ENCODE peak calls at places on chromosomes 3 and 15, in seven cellular contexts. One of them, this sample, is unnamed.

GRCh38 chr3:8845641-8846040 is 76.2 kb upstream of the OXTR start:
- DNase-seq in frontal cortex: no peak
- DNase-seq in mammary epithelial cell: peak
- DNase-seq in NCI-H1092 treated with DMSO at 0.1 percent for 48 hours: no peak
- DNase-seq in left cardiac atrium: no peak
- DNase-seq in RPMI7951: peak
- DNase-seq in hepatocyte: no peak
- DNase-seq in this sample: peak

GRCh38 chr3:172107403-172107802 is 68.0 kb downstream of the FNDC3B start:
- DNase-seq in left cardiac atrium: no peak
- DNase-seq in NCI-H1092 treated with DMSO at 0.1 percent for 48 hours: no peak
- DNase-seq in mammary epithelial cell: no peak
- DNase-seq in hepatocyte: no peak
- DNase-seq in RPMI7951: no peak
- DNase-seq in frontal cortex: no peak
- DNase-seq in this sample: peak

GRCh38 chr3:58557496-58557895 is 19.7 kb downstream of the FAM107A start:
- DNase-seq in NCI-H1092 treated with DMSO at 0.1 percent for 48 hours: no peak
- DNase-seq in mammary epithelial cell: no peak
- DNase-seq in hepatocyte: no peak
- DNase-seq in RPMI7951: no peak
- DNase-seq in left cardiac atrium: no peak
- DNase-seq in frontal cortex: no peak
- DNase-seq in this sample: no peak

GRCh38 chr15:36501063-36501678 is 78.3 kb upstream of the CDIN1 start:
- DNase-seq in hepatocyte: peak
- DNase-seq in mammary epithelial cell: peak
- DNase-seq in RPMI7951: peak
- DNase-seq in left cardiac atrium: no peak
- DNase-seq in NCI-H1092 treated with DMSO at 0.1 percent for 48 hours: peak
- DNase-seq in frontal cortex: peak
- DNase-seq in this sample: peak

GRCh38 chr3:171541181-171541580 is 81.0 kb upstream of the TNIK start:
- DNase-seq in frontal cortex: no peak
- DNase-seq in mammary epithelial cell: no peak
- DNase-seq in RPMI7951: no peak
- DNase-seq in left cardiac atrium: no peak
- DNase-seq in NCI-H1092 treated with DMSO at 0.1 percent for 48 hours: no peak
- DNase-seq in hepatocyte: no peak
- DNase-seq in this sample: no peak

GRCh38 chr15:45157056-45157455 is 27.3 kb downstream of the DUOX1 start:
- DNase-seq in left cardiac atrium: no peak
- DNase-seq in RPMI7951: peak
- DNase-seq in frontal cortex: no peak
- DNase-seq in hepatocyte: no peak
- DNase-seq in NCI-H1092 treated with DMSO at 0.1 percent for 48 hours: no peak
- DNase-seq in mammary epithelial cell: peak
- DNase-seq in this sample: peak

GRCh38 chr15:57647791-57648130 is 56.1 kb downstream of the MYZAP start:
- DNase-seq in left cardiac atrium: peak
- DNase-seq in NCI-H1092 treated with DMSO at 0.1 percent for 48 hours: no peak
- DNase-seq in frontal cortex: no peak
- DNase-seq in mammary epithelial cell: peak
- DNase-seq in RPMI7951: peak
- DNase-seq in hepatocyte: peak
- DNase-seq in this sample: no peak

GRCh38 chr15:38996111-38996541 is 431.5 kb upstream of the RASGRP1 start:
- DNase-seq in RPMI7951: peak
- DNase-seq in NCI-H1092 treated with DMSO at 0.1 percent for 48 hours: no peak
- DNase-seq in left cardiac atrium: no peak
- DNase-seq in hepatocyte: no peak
- DNase-seq in mammary epithelial cell: peak
- DNase-seq in frontal cortex: no peak
- DNase-seq in this sample: peak

GRCh38 chr3:178084938-178085816 is 451.1 kb upstream of the KCNMB2 start:
- DNase-seq in NCI-H1092 treated with DMSO at 0.1 percent for 48 hours: peak
- DNase-seq in hepatocyte: peak
- DNase-seq in mammary epithelial cell: no peak
- DNase-seq in left cardiac atrium: peak
- DNase-seq in RPMI7951: peak
- DNase-seq in frontal cortex: peak
- DNase-seq in this sample: peak

GRCh38 chr15:93467327-93467726 is 378.3 kb upstream of the RGMA start:
- DNase-seq in frontal cortex: no peak
- DNase-seq in mammary epithelial cell: peak
- DNase-seq in hepatocyte: no peak
- DNase-seq in RPMI7951: peak
- DNase-seq in left cardiac atrium: peak
- DNase-seq in NCI-H1092 treated with DMSO at 0.1 percent for 48 hours: peak
- DNase-seq in this sample: no peak

This sample was measured in AG10803.